ENCODE peak calls at places on chromosomes 2 and 18, in five cellular contexts. V is CD4-positive, alpha-beta T cell; Z is foreskin fibroblast; G is ascending aorta; U is upper lobe of left lung. Y is an unnamed sample.

GRCh38 chr2:228767196-228767595 is 503.9 kb downstream of the PID1 start:
- DNase-seq in G (no peak), Z (peak), V (no peak), U (no peak), Y (no peak)

GRCh38 chr2:842151-842792 is 108.4 kb upstream of the SNTG2 start:
- DNase-seq in G (no peak), V (no peak), Z (no peak), U (no peak), Y (no peak)

GRCh38 chr18:48475635-48476549 is 62.9 kb upstream of the CTIF start:
- DNase-seq in Z (peak), U (no peak), V (no peak), G (no peak), Y (no peak)

GRCh38 chr2:240155080-240156025 is 14.9 kb upstream of the OTOS start:
- DNase-seq in Z (no peak), U (no peak), G (no peak), V (no peak), Y (no peak)

GRCh38 chr2:134839649-134840048 is 1.2 kb downstream of the ACMSD start:
- DNase-seq in V (no peak), U (no peak), G (no peak), Z (no peak), Y (no peak)

GRCh38 chr2:105843797-105844374 is 99.2 kb downstream of the NCK2 start:
- DNase-seq in V (no peak), Z (no peak), U (no peak), G (no peak), Y (no peak)

GRCh38 chr2:120779781-120780283 is 44.2 kb downstream of the GLI2 start:
- DNase-seq in Z (peak), U (no peak), G (no peak), V (no peak), Y (no peak)

GRCh38 chr2:88281302-88282217 is 111.4 kb downstream of the THNSL2 start:
- DNase-seq in Z (no peak), G (no peak), U (no peak), V (no peak), Y (no peak)

GRCh38 chr2:24342110-24342910 is 18.0 kb downstream of the ITSN2 start:
- DNase-seq in U (no peak), G (no peak), V (no peak), Z (peak), Y (no peak)

GRCh38 chr2:196195758-196196157 is 24.4 kb upstream of the STK17B start:
- DNase-seq in U (no peak), G (no peak), Z (no peak), V (no peak), Y (no peak)

GRCh38 chr2:241163601-241164118 is 13.4 kb downstream of the PPP1R7 start:
- DNase-seq in Z (no peak), G (no peak), V (no peak), U (no peak), Y (no peak)

GRCh38 chr18:55264108-55264507 is 304.8 kb upstream of the CCDC68 start:
- DNase-seq in Z (no peak), V (no peak), U (no peak), G (no peak), Y (no peak)

GRCh38 chr2:149329068-149329467 is 1.3 kb upstream of the LYPD6 start:
- DNase-seq in U (no peak), G (no peak), V (no peak), Z (no peak), Y (no peak)
- TF ChIP-seq CTCF in U (no peak), G (no peak), V (no peak), Z (peak), Y (no peak)

GRCh38 chr2:37323176-37323575 is 1.5 kb downstream of the PRKD3 start:
- DNase-seq in Z (no peak), V (no peak), U (no peak), G (no peak), Y (no peak)

GRCh38 chr2:37324786-37325624 is at the start of gene PRKD3:
- DNase-seq in U (peak), V (peak), G (no peak), Z (peak), Y (peak)

GRCh38 chr2:37325625-37326071 is 1.0 kb upstream of the PRKD3 start:
- DNase-seq in Z (no peak), V (no peak), U (no peak), G (no peak), Y (no peak)

GRCh38 chr2:37323770-37324535 is 680 bp downstream of the PRKD3 start:
- DNase-seq in V (peak), G (no peak), U (no peak), Z (no peak), Y (peak)

DNA sequence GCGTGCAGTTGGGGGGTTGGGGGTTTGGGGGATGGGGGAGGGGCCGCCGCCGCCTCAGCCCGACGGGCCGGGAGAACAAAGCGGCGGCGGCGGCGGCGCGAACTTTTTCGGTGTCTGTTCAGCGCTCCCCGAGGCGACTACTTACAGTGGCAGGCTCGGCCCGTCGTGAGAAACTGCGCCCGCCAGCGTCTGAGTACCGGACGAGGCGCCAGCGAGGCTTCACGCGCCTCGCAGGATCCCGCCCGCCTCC is 172 bp downstream of the PRKD3 start:
- DNase-seq in U (no peak), Z (no peak), V (peak), G (peak), Y (no peak)
- TF ChIP-seq CTCF in U (no peak), Z (no peak), V (no peak), G (no peak), Y (no peak)

GRCh38 chr18:2466978-2467377 is 104.3 kb downstream of the METTL4 start:
- DNase-seq in Z (no peak), U (no peak), V (no peak), G (no peak), Y (no peak)
- TF ChIP-seq CTCF in Z (no peak), U (no peak), V (no peak), G (no peak), Y (no peak)

GRCh38 chr2:131156452-131157149 is 51.5 kb downstream of the PLEKHB2 start:
- DNase-seq in U (peak), Z (no peak), G (no peak), V (no peak), Y (no peak)
- TF ChIP-seq CTCF in U (no peak), Z (no peak), G (no peak), V (no peak), Y (no peak)

GRCh38 chr18:35917043-35917442 is 55.4 kb upstream of the RMP24 start:
- DNase-seq in U (no peak), V (no peak), G (no peak), Z (no peak), Y (no peak)
- TF ChIP-seq CTCF in U (no peak), V (no peak), G (no peak), Z (no peak), Y (no peak)

Y was measured in activated B cell treated with CpG ODN at 0.5 μM for 24 hours.